ENCODE peak calls at places on chromosomes 16 and 17, in six cellular contexts. Z is AG04450, Y is prostate gland, I is A549, T is PC-9, P is upper lobe of left lung. X is an unnamed sample.

GRCh38 chr16:84068041-84068440 is 25.4 kb upstream of the SLC38A8 start:
- DNase-seq in Z (no peak), Y (no peak), I (no peak), T (no peak), P (no peak), X (no peak)

GRCh38 chr16:68396481-68396880 is 51.8 kb downstream of the SMPD3 start:
- DNase-seq in Z (peak), Y (peak), I (peak), T (no peak), P (no peak), X (no peak)

GRCh38 chr17:44219126-44219635 is 294 bp downstream of the UBTF start:
- DNase-seq in Z (no peak), Y (peak), I (peak), T (no peak), P (no peak), X (no peak)

GRCh38 chr16:72537684-72538083 is 365.7 kb upstream of the PMFBP1 start:
- DNase-seq in Z (no peak), Y (no peak), I (no peak), T (no peak), P (no peak), X (no peak)

GRCh38 chr17:1095853-1096675 is 83.7 kb downstream of the ABR start:
- DNase-seq in Z (no peak), Y (no peak), I (no peak), T (no peak), P (no peak), X (no peak)

GRCh38 chr16:51222016-51222415 is 70.9 kb upstream of the SALL1 start:
- DNase-seq in Z (no peak), Y (no peak), I (no peak), T (no peak), P (no peak), X (no peak)

GRCh38 chr17:64202683-64203430 is 60.2 kb downstream of the TEX2 start:
- DNase-seq in Z (no peak), Y (no peak), I (no peak), T (peak), P (no peak), X (no peak)

GRCh38 chr17:7846063-7846735 is 8.7 kb upstream of the TMEM88 start:
- DNase-seq in Z (no peak), Y (no peak), I (no peak), T (no peak), P (peak), X (no peak)

GRCh38 chr16:68369697-68370096 is 58.9 kb downstream of the PRMT7 start:
- DNase-seq in Z (no peak), Y (no peak), I (no peak), T (no peak), P (peak), X (no peak)

GRCh38 chr16:68035227-68035626 is 12.1 kb downstream of the DUS2 start:
- DNase-seq in Z (no peak), Y (no peak), I (no peak), T (no peak), P (no peak), X (no peak)

GRCh38 chr16:61653544-61653943 is 382.7 kb downstream of the CDH8 start:
- DNase-seq in Z (no peak), Y (no peak), I (no peak), T (no peak), P (no peak), X (no peak)

GRCh38 chr16:86517652-86518258 is 7.4 kb downstream of the FOXF1 start:
- DNase-seq in Z (peak), Y (peak), I (peak), T (no peak), P (peak), X (no peak)

GRCh38 chr17:2939714-2940351 is 123.6 kb downstream of the OR1D5 start:
- DNase-seq in Z (no peak), Y (no peak), I (no peak), T (no peak), P (peak), X (no peak)

GRCh38 chr16:86322283-86322682 is 188.0 kb upstream of the FOXF1 start:
- DNase-seq in Z (no peak), Y (no peak), I (no peak), T (no peak), P (no peak), X (no peak)

GRCh38 chr17:202501-202951 is 21.1 kb upstream of the DOC2B start:
- DNase-seq in Z (no peak), Y (no peak), I (no peak), T (no peak), P (no peak), X (no peak)

GRCh38 chr17:49016775-49017463 is 19.7 kb downstream of the IGF2BP1 start:
- DNase-seq in Z (peak), Y (peak), I (peak), T (no peak), P (peak), X (no peak)

GRCh38 chr17:80464486-80464885 is 11.9 kb downstream of the NPTX1 start:
- DNase-seq in Z (no peak), Y (no peak), I (no peak), T (no peak), P (peak), X (no peak)

GRCh38 chr17:45794840-45795239 is 10.7 kb downstream of the CRHR1 start:
- DNase-seq in Z (no peak), Y (no peak), I (peak), T (no peak), P (no peak), X (no peak)

DNA sequence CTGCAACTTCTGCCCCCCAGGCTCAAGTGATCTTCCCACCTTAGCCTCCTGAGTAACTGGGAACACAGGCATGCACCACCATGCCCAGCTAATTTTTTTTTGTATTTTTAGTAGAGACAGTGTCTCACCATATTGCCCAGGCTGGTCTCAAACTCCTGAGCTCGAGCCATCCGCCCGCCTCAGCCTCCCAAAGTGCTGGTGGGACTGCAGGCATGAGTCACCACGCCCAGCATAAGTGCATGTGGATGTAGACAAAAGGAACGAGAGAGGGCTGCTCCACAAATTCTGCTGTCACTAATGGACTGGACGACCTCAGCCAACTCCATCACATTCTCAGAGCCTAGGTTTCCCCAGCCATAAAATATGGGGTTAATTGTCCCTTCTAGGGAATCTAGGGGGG is 7.7 kb upstream of the SP2 start:
- DNase-seq in Z (no peak), Y (no peak), I (no peak), T (no peak), P (no peak), X (no peak)
- H3K27ac ChIP-seq in Z (no peak), Y (no peak), I (no peak), T (no peak), P (no peak), X (no peak)

DNA sequence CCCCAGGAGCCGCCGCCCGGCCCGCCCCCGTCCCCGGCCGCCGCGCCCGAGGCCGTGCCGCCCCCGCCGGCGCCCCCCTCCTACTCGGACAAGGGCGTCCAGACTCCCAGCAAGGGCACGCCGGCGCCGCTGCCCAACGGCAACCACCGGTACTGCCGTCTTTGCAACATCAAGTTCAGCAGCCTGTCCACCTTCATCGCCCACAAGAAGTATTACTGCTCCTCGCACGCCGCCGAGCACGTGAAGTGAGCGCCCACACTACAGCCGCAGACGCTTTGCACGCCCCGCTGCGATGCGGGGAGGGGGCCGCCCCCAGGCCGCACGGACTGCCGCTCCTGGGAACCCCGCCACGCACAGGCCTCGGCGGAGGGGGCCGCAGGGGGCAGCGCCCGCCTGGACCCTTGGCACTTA is 35.5 kb upstream of the ZC3H18 start:
- DNase-seq in Z (no peak), Y (no peak), I (peak), T (no peak), P (peak), X (no peak)
- H3K27ac ChIP-seq in Z (no peak), Y (no peak), I (peak), T (no peak), P (peak), X (peak)

DNA sequence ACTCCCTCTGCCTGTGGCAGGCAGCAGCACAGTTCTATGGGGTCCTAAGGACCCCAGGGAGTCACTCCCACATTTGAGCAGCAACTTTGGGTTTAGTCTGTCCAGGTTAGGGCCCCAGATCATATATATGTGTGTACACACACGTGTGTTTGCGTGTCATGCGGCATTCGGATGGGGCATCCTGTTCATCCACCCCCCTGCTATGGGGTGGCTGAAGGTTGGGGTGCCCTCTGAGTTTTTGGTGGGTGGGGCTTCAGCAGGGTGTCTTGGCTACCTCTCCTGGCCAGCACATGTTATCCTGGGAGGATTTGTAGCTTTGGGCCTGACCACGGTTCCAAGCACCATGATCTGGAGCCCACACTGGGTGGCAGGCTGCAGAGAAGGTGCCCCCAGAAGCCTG is 100.7 kb downstream of the RAB11FIP4 start:
- DNase-seq in Z (no peak), Y (no peak), I (no peak), T (no peak), P (no peak), X (no peak)
- H3K27ac ChIP-seq in Z (no peak), Y (no peak), I (no peak), T (no peak), P (peak), X (no peak)

GRCh38 chr17:35801583-35802224 is 6.3 kb upstream of the MMP28 start:
- DNase-seq in Z (no peak), Y (peak), I (no peak), T (no peak), P (no peak), X (no peak)
- H3K27ac ChIP-seq in Z (no peak), Y (no peak), I (no peak), T (no peak), P (peak), X (no peak)

DNA sequence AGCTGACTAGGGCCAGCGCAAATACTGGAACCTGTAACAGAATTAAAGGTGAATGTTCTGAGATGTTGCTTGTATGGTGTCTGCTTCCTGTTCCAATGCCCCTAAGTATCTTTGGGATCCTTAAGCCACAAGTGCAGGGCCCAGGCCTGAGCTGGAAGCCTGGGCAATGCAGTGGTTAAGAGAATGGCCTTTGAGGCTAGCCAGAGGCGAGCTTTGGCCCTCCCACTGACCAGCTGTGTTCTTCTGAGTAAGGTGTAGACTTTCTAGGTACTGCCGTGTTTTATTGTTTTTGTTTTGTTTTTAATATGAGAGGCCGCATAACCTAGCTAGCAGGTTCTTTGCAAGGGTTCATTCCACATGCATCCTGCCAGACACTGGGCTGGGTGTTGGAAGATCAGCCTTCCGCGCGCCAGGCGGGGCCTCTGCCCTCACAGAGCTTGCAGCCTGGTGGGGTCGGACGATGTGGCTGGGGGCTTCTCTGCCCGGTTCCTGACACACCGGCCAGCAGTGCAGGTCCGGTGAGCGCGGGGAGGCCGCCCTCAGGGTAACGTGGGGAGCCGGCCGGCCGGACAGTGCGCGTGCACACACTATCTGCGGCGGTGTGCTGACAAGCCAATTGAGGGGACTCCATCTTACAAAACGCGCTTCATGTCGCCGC is 556 bp upstream of the MLX start:
- DNase-seq in Z (no peak), Y (no peak), I (no peak), T (no peak), P (no peak), X (no peak)
- H3K27ac ChIP-seq in Z (peak), Y (peak), I (peak), T (no peak), P (peak), X (peak)

X was measured in epithelial cell of prostate.